ENCODE peak calls at places on chromosomes 13 and 19, in seven cellular contexts. R, U, A, Z, H, G and D are unnamed samples.

GRCh38 chr19:4671182-4671851 is 1.2 kb upstream of the MYDGF start:
- DNase-seq in R (no peak), A (no peak), U (no peak), H (no peak), Z (no peak), G (peak), D (no peak)

GRCh38 chr13:76643596-76643995 is 242.6 kb downstream of the KCTD12 start:
- DNase-seq in G (no peak), H (no peak), U (no peak), Z (no peak), R (no peak), A (no peak), D (no peak)

GRCh38 chr19:38209671-38210457 is 14.2 kb downstream of the DPF1 start:
- DNase-seq in G (no peak), H (no peak), U (peak), Z (no peak), R (no peak), A (no peak), D (no peak)

GRCh38 chr19:2668188-2668763 is 34.2 kb downstream of the GNG7 start:
- DNase-seq in H (no peak), U (no peak), R (no peak), Z (no peak), A (no peak), G (no peak), D (no peak)

GRCh38 chr13:111115841-111116500 is 861 bp downstream of the ARHGEF7 start:
- DNase-seq in G (peak), H (no peak), Z (no peak), U (peak), R (no peak), A (no peak), D (no peak)

GRCh38 chr19:5430237-5430636 is 25.0 kb upstream of the ZNRF4 start:
- DNase-seq in U (no peak), H (no peak), G (no peak), Z (peak), R (no peak), A (no peak), D (no peak)

GRCh38 chr13:43026262-43026661 is 2.9 kb downstream of the DNAJC15 start:
- DNase-seq in H (no peak), R (no peak), U (no peak), A (no peak), Z (no peak), G (no peak), D (no peak)

GRCh38 chr19:5774921-5775320 is 9.6 kb downstream of the PRR22 start:
- DNase-seq in R (no peak), U (no peak), G (no peak), A (no peak), H (no peak), Z (no peak), D (no peak)

GRCh38 chr19:54173951-54174817 is 1.2 kb upstream of the TMC4 start:
- DNase-seq in R (no peak), H (no peak), A (no peak), G (no peak), U (peak), Z (no peak), D (no peak)

GRCh38 chr19:12513531-12514061 is 29.0 kb upstream of the ZNF709 start:
- DNase-seq in U (peak), Z (no peak), R (no peak), A (peak), H (no peak), G (no peak), D (no peak)
- TF ChIP-seq JUND in U (no peak), Z (no peak), R (no peak), A (no peak), H (no peak), G (no peak), D (no peak)

GRCh38 chr19:55465460-55466245 is 1.1 kb upstream of the C19orf85 start:
- DNase-seq in H (no peak), R (no peak), Z (no peak), U (no peak), G (no peak), A (no peak), D (no peak)

GRCh38 chr19:55463583-55464031 is 944 bp downstream of the C19orf85 start:
- DNase-seq in U (no peak), Z (no peak), G (no peak), H (no peak), A (no peak), R (no peak), D (no peak)

GRCh38 chr19:55464669-55465068 is at the start of gene C19orf85:
- DNase-seq in A (no peak), Z (no peak), H (no peak), R (no peak), G (no peak), U (no peak), D (no peak)

GRCh38 chr19:55462722-55463121 is 1.3 kb upstream of the ISOC2 start:
- DNase-seq in G (no peak), A (no peak), R (no peak), U (no peak), Z (no peak), H (no peak), D (no peak)

DNA sequence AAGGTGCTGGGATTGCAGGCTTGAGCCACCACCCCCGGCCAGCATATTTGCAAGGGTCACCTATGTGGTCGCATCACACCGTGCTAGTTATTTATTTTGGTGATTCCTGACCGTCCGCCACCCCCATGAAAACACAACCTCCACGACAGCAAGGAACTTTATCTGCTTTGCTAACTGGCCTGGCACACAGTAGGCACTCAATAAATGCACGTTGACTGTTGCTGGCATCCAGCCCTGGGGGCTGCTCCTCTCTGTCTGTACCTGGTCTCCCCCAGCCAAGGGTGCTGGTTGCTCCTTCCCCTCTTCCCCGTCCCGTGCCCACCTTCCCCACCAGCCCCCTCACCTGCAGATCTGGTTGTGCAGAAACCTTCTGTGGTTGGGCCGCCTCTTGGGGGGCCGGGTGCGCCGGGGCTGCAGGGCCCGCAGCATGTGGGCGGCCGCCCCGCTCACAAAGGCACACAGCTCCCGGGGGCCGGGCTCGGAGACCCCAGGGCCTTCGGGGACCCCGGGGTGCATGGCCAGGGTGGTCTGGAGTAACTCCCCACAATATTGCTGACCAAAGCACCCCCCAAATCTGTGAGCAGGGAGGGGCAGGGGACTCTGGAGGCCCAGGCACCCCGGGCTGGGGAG is 397 bp downstream of the C19orf85 start:
- DNase-seq in A (no peak), U (no peak), R (no peak), G (no peak), H (no peak), Z (no peak), D (no peak)
- TF ChIP-seq JUND in A (no peak), U (no peak), R (no peak), G (no peak), H (no peak), Z (no peak), D (no peak)

GRCh38 chr19:47158879-47159509 is 28.4 kb downstream of the SAE1 start:
- DNase-seq in Z (no peak), R (no peak), A (no peak), U (no peak), G (no peak), H (no peak), D (no peak)
- TF ChIP-seq JUND in Z (no peak), R (no peak), A (no peak), U (no peak), G (no peak), H (no peak), D (no peak)

DNA sequence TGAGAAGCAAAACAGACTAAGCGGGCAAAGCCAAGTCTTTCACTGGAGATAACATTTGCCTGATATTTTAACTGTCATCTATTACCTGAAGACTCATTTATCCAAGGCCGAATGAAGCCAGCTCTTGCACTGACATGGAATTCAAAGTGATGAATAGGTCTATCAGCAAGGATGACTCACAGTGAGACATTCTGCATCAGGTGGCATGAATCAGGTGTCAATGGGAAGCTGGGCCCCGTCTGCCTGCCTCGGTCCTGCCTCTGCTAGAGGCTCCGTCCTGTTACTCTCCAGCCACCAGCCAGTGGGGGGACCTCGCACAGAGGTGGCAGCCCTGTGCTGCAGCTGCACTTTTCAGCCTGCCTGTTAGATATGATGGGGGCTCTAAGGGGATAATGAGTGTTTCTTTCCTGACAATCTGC is 23.5 kb downstream of the STARD13 start:
- DNase-seq in Z (no peak), A (no peak), R (peak), H (no peak), U (no peak), G (peak), D (no peak)
- TF ChIP-seq JUND in Z (no peak), A (no peak), R (peak), H (no peak), U (peak), G (peak), D (no peak)

GRCh38 chr19:42436006-42436405 is 6.7 kb downstream of the CXCL17 start:
- DNase-seq in R (no peak), Z (no peak), U (no peak), G (peak), A (no peak), H (no peak), D (no peak)
- TF ChIP-seq JUND in R (no peak), Z (no peak), U (no peak), G (no peak), A (no peak), H (no peak), D (no peak)

GRCh38 chr19:33804021-33804799 is 7.5 kb downstream of the KCTD15 start:
- DNase-seq in H (no peak), R (no peak), G (peak), A (no peak), Z (no peak), U (no peak), D (peak)
- TF ChIP-seq JUND in H (no peak), R (no peak), G (peak), A (no peak), Z (no peak), U (no peak), D (no peak)

GRCh38 chr13:20679879-20680278 is 23.6 kb upstream of the IL17D start:
- DNase-seq in R (no peak), H (no peak), U (no peak), Z (no peak), G (no peak), A (no peak), D (no peak)
- TF ChIP-seq JUND in R (no peak), H (no peak), U (no peak), Z (no peak), G (no peak), A (no peak), D (no peak)